ENCODE peak calls at places on chromosomes 3 and 15, in eight cellular contexts. D is neuronal stem cell, U is heart left ventricle, R is upper lobe of right lung, E is transverse colon, S is SK-N-SH, P is fibroblast of lung, G is spleen. I is an unnamed sample.

GRCh38 chr3:51716805-51717204 is 9.9 kb downstream of the GRM2 start:
- DNase-seq in D (no peak), E (no peak), G (no peak), P (no peak), S (no peak), U (no peak), R (no peak), I (no peak)

GRCh38 chr3:30353711-30354467 is 252.5 kb upstream of the TGFBR2 start:
- DNase-seq in P (no peak), D (no peak), G (peak; percentile 39), U (no peak), R (no peak), S (no peak), E (peak; percentile 27), I (no peak)

GRCh38 chr15:71055461-71055860 is 59.8 kb upstream of the THSD4 start:
- DNase-seq in E (no peak), P (peak; percentile 61), G (no peak), D (no peak), R (no peak), S (no peak), U (no peak), I (no peak)

GRCh38 chr15:72236381-72237285 is 5.6 kb upstream of the PKM start:
- DNase-seq in E (no peak), P (peak; percentile 3), R (no peak), S (no peak), G (no peak), U (no peak), D (no peak), I (no peak)

GRCh38 chr3:197974016-197974415 is 14.0 kb downstream of the LMLN start:
- DNase-seq in S (no peak), G (no peak), E (no peak), D (no peak), R (no peak), P (no peak), U (no peak), I (no peak)

GRCh38 chr3:4078903-4079302 is 224.3 kb upstream of the SETMAR start:
- DNase-seq in G (no peak), P (no peak), R (no peak), S (no peak), U (no peak), E (no peak), D (no peak), I (no peak)

GRCh38 chr3:20935791-20936190 is 749.8 kb upstream of the SGO1 start:
- DNase-seq in S (no peak), E (no peak), D (no peak), G (no peak), U (no peak), P (no peak), R (no peak), I (no peak)

GRCh38 chr15:83549563-83549962 is 102.4 kb downstream of the SH3GL3 start:
- DNase-seq in D (no peak), R (no peak), U (no peak), E (no peak), S (no peak), P (peak; percentile 12), G (no peak), I (no peak)

GRCh38 chr15:63191895-63192603 is 2.6 kb downstream of the RAB8B start:
- DNase-seq in G (no peak), D (no peak), U (no peak), R (no peak), P (no peak), E (peak; percentile 19), S (no peak), I (no peak)

GRCh38 chr3:26596325-26596724 is 26.2 kb upstream of the LRRC3B start:
- DNase-seq in E (no peak), P (no peak), R (no peak), S (no peak), D (no peak), U (no peak), G (no peak), I (no peak)

GRCh38 chr3:184582583-184582982 is 21.0 kb downstream of the EPHB3 start:
- DNase-seq in S (no peak), D (no peak), U (peak; percentile 69), P (no peak), E (no peak), R (no peak), G (no peak), I (peak; percentile 88)

GRCh38 chr3:128748527-128748926 is 22.5 kb downstream of the RAB7A start:
- DNase-seq in E (no peak), S (no peak), U (no peak), D (no peak), P (no peak), G (no peak), R (no peak), I (no peak)
- H3K4me1 ChIP-seq in E (peaks cover 3% of the 10 kb centered on the region), S (no peaks in the 10 kb centered on the region), U (peaks cover 58% of the 10 kb centered on the region), D (no peaks in the 10 kb centered on the region), P (no peaks in the 10 kb centered on the region), G (peaks cover 91% of the 10 kb centered on the region), R (peaks cover 8% of the 10 kb centered on the region), I (no peaks in the 10 kb centered on the region)

GRCh38 chr3:116259984-116260383 is 185.3 kb downstream of the LSAMP start:
- DNase-seq in R (no peak), E (no peak), S (no peak), U (no peak), D (no peak), P (no peak), G (no peak), I (no peak)
- H3K27me3 ChIP-seq in R (no peaks in the 10 kb centered on the region), E (no peaks in the 10 kb centered on the region), S (no peaks in the 10 kb centered on the region), U (no peaks in the 10 kb centered on the region), D (no peaks in the 10 kb centered on the region), P (no peaks in the 10 kb centered on the region), G (no peaks in the 10 kb centered on the region), I (no peaks in the 10 kb centered on the region)

GRCh38 chr3:188272481-188273372 is 118.8 kb downstream of the LPP start:
- DNase-seq in G (no peak), E (no peak), R (no peak), U (no peak), P (peak; percentile 84), D (no peak), S (no peak), I (no peak)

GRCh38 chr3:188274249-188274915 is 120.4 kb downstream of the LPP start:
- DNase-seq in D (no peak), R (no peak), E (no peak), G (no peak), P (peak; percentile 73), U (no peak), S (no peak), I (no peak)

GRCh38 chr3:188269040-188269439 is 115.1 kb downstream of the LPP start:
- DNase-seq in G (no peak), E (no peak), U (no peak), P (no peak), D (no peak), S (no peak), R (no peak), I (no peak)

GRCh38 chr3:188270423-188270972 is 116.5 kb downstream of the LPP start:
- DNase-seq in G (no peak), D (no peak), P (peak; percentile 95), S (no peak), U (no peak), E (no peak), R (no peak), I (no peak)

GRCh38 chr3:188271226-188271894 is 117.4 kb downstream of the LPP start:
- DNase-seq in P (no peak), G (no peak), S (no peak), R (no peak), U (no peak), E (no peak), D (no peak), I (no peak)
- H3K27ac ChIP-seq in P (peak overlapping the region; percentile 85), G (peak overlapping the region; percentile 39), S (peak overlapping the region; percentile 80), R (peak overlapping the region; percentile 33), U (peak overlapping the region; percentile 29), E (peak overlapping the region; percentile 86), D (no peak overlapping the region), I (no peak overlapping the region)

GRCh38 chr15:75649848-75650247 is 2.1 kb downstream of the SNX33 start:
- DNase-seq in D (no peak), R (no peak), S (no peak), E (no peak), U (no peak), G (no peak), P (no peak), I (no peak)

GRCh38 chr15:75651810-75652543 is 4.3 kb downstream of the SNX33 start:
- DNase-seq in R (no peak), D (no peak), E (no peak), G (no peak), S (no peak), P (no peak), U (no peak), I (no peak)

GRCh38 chr15:75653347-75653913 is 5.7 kb downstream of the SNX33 start:
- DNase-seq in D (no peak), R (no peak), U (no peak), E (no peak), P (no peak), G (no peak), S (no peak), I (peak; percentile 29)

GRCh38 chr15:75649045-75649761 is 1.5 kb downstream of the SNX33 start:
- DNase-seq in P (no peak), R (no peak), S (no peak), E (no peak), G (no peak), D (no peak), U (no peak), I (no peak)

GRCh38 chr15:75650908-75651809 is 3.4 kb downstream of the SNX33 start:
- DNase-seq in P (peak; percentile 28), D (no peak), E (peak; percentile 48), G (peak; percentile 82), R (no peak), U (peak; percentile 85), S (no peak), I (no peak)
- H3K4me1 ChIP-seq in P (peaks cover 39% of the 10 kb centered on the region), D (peaks cover 44% of the 10 kb centered on the region), E (peaks cover 62% of the 10 kb centered on the region), G (peaks cover 96% of the 10 kb centered on the region), R (peaks cover 64% of the 10 kb centered on the region), U (peaks cover 59% of the 10 kb centered on the region), S (peaks cover 54% of the 10 kb centered on the region), I (peaks cover 45% of the 10 kb centered on the region)

GRCh38 chr15:89372069-89373033 is 37.7 kb upstream of the POLG start:
- DNase-seq in G (no peak), P (no peak), E (no peak), R (no peak), S (no peak), U (no peak), D (no peak), I (peak; percentile 21)
- H3K27me3 ChIP-seq in G (peaks cover 97% of the 10 kb centered on the region), P (peaks cover 84% of the 10 kb centered on the region), E (peaks cover 99% of the 10 kb centered on the region), R (peaks cover 98% of the 10 kb centered on the region), S (no peaks in the 10 kb centered on the region), U (peaks cover 99% of the 10 kb centered on the region), D (peaks cover 96% of the 10 kb centered on the region), I (peaks cover 100% of the 10 kb centered on the region)